ENCODE peak calls at places on chromosomes 12 and 14, in ten cellular contexts. N is colonic mucosa, R is Calu3, Z is body of pancreas, U is left ventricle myocardium inferior, G is B cell, S is pancreas, M is HL-60, W is H1, J is lung. O is an unnamed sample.

GRCh38 chr14:31001339-31001658 is 24.1 kb upstream of the AP4S1 start:
- DNase-seq in N (no peak), R (no peak), Z (no peak), U (no peak), G (no peak), S (no peak), M (no peak), W (no peak), J (no peak), O (no peak)

GRCh38 chr12:67667276-67668073 is 18.9 kb downstream of the DYRK2 start:
- DNase-seq in N (peak; percentile 41), R (no peak), Z (peak; percentile 34), U (peak; percentile 82), G (no peak), S (no peak), M (no peak), W (no peak), J (peak; percentile 46), O (peak; percentile 67)

GRCh38 chr14:85463512-85463911 is 66.4 kb upstream of the FLRT2 start:
- DNase-seq in N (no peak), R (no peak), Z (peak; percentile 63), U (no peak), G (no peak), S (peak; percentile 36), M (no peak), W (no peak), J (peak; percentile 58), O (no peak)

GRCh38 chr12:50981319-50982239 is 29.2 kb downstream of the HIGD1C start:
- DNase-seq in N (peak; percentile 36), R (no peak), Z (no peak), U (no peak), G (no peak), S (no peak), M (no peak), W (no peak), J (no peak), O (no peak)

GRCh38 chr12:44874981-44875416 is 1.1 kb downstream of the NELL2 start:
- DNase-seq in N (no peak), R (no peak), Z (no peak), U (no peak), G (no peak), S (no peak), M (no peak), W (peak; percentile 63), J (no peak), O (no peak)

GRCh38 chr14:39576258-39576657 is 144.0 kb upstream of the FBXO33 start:
- DNase-seq in N (no peak), R (no peak), Z (no peak), U (no peak), G (no peak), S (no peak), M (no peak), W (no peak), J (no peak), O (no peak)

GRCh38 chr14:61290686-61291085 is 9.5 kb upstream of the TMEM30B start:
- DNase-seq in N (no peak), R (no peak), Z (no peak), U (no peak), G (no peak), S (no peak), M (no peak), W (no peak), J (no peak), O (no peak)

GRCh38 chr12:1318327-1319031 is 275.9 kb downstream of the FBXL14 start:
- DNase-seq in N (peak; percentile 20), R (peak; percentile 41), Z (peak; percentile 62), U (no peak), G (no peak), S (peak; percentile 42), M (no peak), W (no peak), J (peak; percentile 30), O (no peak)

GRCh38 chr14:28755198-28755794 is 11.3 kb upstream of the FOXG1 start:
- DNase-seq in N (no peak), R (no peak), Z (no peak), U (no peak), G (no peak), S (no peak), M (no peak), W (no peak), J (no peak), O (no peak)

GRCh38 chr14:28755930-28756895 is 10.4 kb upstream of the FOXG1 start:
- DNase-seq in N (no peak), R (no peak), Z (no peak), U (no peak), G (no peak), S (no peak), M (no peak), W (no peak), J (no peak), O (no peak)

GRCh38 chr14:28758253-28758915 is 8.2 kb upstream of the FOXG1 start:
- DNase-seq in N (no peak), R (no peak), Z (no peak), U (no peak), G (no peak), S (no peak), M (no peak), W (no peak), J (no peak), O (no peak)

GRCh38 chr14:28757790-28758189 is 8.8 kb upstream of the FOXG1 start:
- DNase-seq in N (no peak), R (no peak), Z (no peak), U (no peak), G (no peak), S (no peak), M (no peak), W (no peak), J (no peak), O (no peak)

GRCh38 chr14:28756896-28757570 is 9.6 kb upstream of the FOXG1 start:
- DNase-seq in N (no peak), R (peak; percentile 40), Z (peak; percentile 23), U (no peak), G (no peak), S (no peak), M (no peak), W (peak; percentile 58), J (no peak), O (no peak)
- TF ChIP-seq CTCF in N (peak; percentile 28), R (peak; percentile 64), Z (peak; percentile 53), U (peak; percentile 45), G (peak; percentile 19), S (peak; percentile 40), M (peak; percentile 47), W (peak; percentile 72), J (peak; percentile 5), O (peak; percentile 18)

DNA sequence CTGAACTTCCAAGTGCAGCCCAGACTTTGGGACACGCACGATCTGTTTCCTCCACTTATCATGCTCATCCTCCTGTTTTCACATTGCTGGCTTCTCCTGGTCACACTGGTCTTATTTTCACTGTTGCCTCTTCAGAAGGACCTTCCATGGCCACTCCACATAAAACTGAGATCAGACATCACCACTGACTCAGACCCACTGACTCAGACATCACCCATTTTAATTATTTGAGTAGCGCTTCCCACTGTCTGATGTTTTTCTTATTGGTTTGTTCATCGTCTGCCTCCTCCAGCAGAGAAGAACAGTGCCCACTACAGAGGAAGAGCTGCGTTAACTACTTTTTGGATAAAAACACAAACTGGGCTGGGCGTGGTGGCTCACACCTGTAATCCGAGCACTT is 270.5 kb upstream of the PWP1 start:
- DNase-seq in N (no peak), R (no peak), Z (no peak), U (no peak), G (no peak), S (no peak), M (no peak), W (no peak), J (no peak), O (no peak)
- TF ChIP-seq CTCF in N (no peak), R (no peak), Z (no peak), U (no peak), G (no peak), S (no peak), M (no peak), W (no peak), J (no peak), O (no peak)

GRCh38 chr14:64474698-64475097 is 9.4 kb downstream of the AKAP5 start:
- DNase-seq in N (no peak), R (no peak), Z (no peak), U (no peak), G (no peak), S (no peak), M (no peak), W (no peak), J (no peak), O (no peak)

GRCh38 chr14:64475585-64476273 is 10.4 kb downstream of the AKAP5 start:
- DNase-seq in N (peak; percentile 26), R (no peak), Z (no peak), U (no peak), G (no peak), S (no peak), M (no peak), W (no peak), J (no peak), O (no peak)

GRCh38 chr14:64474041-64474440 is 8.7 kb downstream of the AKAP5 start:
- DNase-seq in N (no peak), R (no peak), Z (no peak), U (no peak), G (no peak), S (no peak), M (no peak), W (no peak), J (no peak), O (no peak)

GRCh38 chr14:64476438-64476837 is 11.1 kb downstream of the AKAP5 start:
- DNase-seq in N (no peak), R (no peak), Z (no peak), U (no peak), G (no peak), S (no peak), M (no peak), W (no peak), J (no peak), O (no peak)

GRCh38 chr14:64478634-64479250 is 13.4 kb downstream of the AKAP5 start:
- DNase-seq in N (no peak), R (peak; percentile 9), Z (no peak), U (no peak), G (no peak), S (no peak), M (no peak), W (no peak), J (no peak), O (no peak)
- TF ChIP-seq CTCF in N (no peak), R (peak; percentile 17), Z (peak; percentile 30), U (peak; percentile 57), G (peak; percentile 85), S (peak; percentile 21), M (no peak), W (no peak), J (peak; percentile 17), O (peak; percentile 32)

GRCh38 chr14:68463705-68464104 is 329.2 kb downstream of the ZFP36L1 start:
- DNase-seq in N (no peak), R (peak; percentile 46), Z (no peak), U (no peak), G (no peak), S (no peak), M (no peak), W (no peak), J (no peak), O (no peak)

GRCh38 chr14:68464716-68465115 is 328.2 kb downstream of the ZFP36L1 start:
- DNase-seq in N (no peak), R (no peak), Z (no peak), U (no peak), G (no peak), S (no peak), M (no peak), W (no peak), J (no peak), O (no peak)

GRCh38 chr14:68461086-68461485 is 331.8 kb downstream of the ZFP36L1 start:
- DNase-seq in N (no peak), R (no peak), Z (no peak), U (no peak), G (no peak), S (no peak), M (no peak), W (no peak), J (no peak), O (no peak)

GRCh38 chr14:68463299-68463698 is 329.6 kb downstream of the ZFP36L1 start:
- DNase-seq in N (no peak), R (no peak), Z (no peak), U (no peak), G (no peak), S (no peak), M (no peak), W (no peak), J (no peak), O (no peak)

DNA sequence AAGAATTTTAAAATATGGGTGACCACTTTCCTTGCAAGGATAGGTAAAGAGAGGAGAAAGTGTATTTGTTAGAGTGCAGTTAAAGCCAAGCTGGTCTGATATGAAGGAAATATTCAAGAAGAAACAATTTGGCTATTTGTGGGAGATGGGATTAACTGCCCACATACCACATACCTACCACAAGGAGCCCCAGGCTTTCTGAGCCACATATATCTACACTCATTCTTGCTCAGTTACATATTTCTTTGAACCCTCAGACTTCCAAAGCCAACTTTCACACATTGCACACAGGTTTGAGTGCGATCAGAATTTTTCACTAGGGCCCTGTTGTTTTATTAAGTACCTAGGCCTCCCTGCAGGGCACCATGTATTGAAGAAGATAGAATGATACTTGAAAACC is 330.2 kb downstream of the ZFP36L1 start:
- DNase-seq in N (no peak), R (no peak), Z (no peak), U (no peak), G (no peak), S (no peak), M (no peak), W (no peak), J (no peak), O (no peak)
- TF ChIP-seq CTCF in N (no peak), R (no peak), Z (no peak), U (no peak), G (no peak), S (no peak), M (no peak), W (no peak), J (no peak), O (no peak)